ENCODE peak calls at places on chromosomes 2 and 18, in five cellular contexts. U, Z, X, P and N are unnamed samples.

GRCh38 chr2:44134848-44135247 is 33.8 kb upstream of the PPM1B start:
- DNase-seq in X (no peak), Z (no peak), P (no peak), U (no peak), N (no peak)

GRCh38 chr18:35502062-35502461 is 4.3 kb upstream of the INO80C start:
- DNase-seq in P (no peak), Z (no peak), X (no peak), U (no peak), N (no peak)

GRCh38 chr2:36362291-36362690 is 6.7 kb downstream of the CRIM1 start:
- DNase-seq in P (no peak), Z (peak), U (no peak), X (no peak), N (no peak)

GRCh38 chr18:2715990-2716389 is 60.5 kb downstream of the SMCHD1 start:
- DNase-seq in U (no peak), P (no peak), X (no peak), Z (peak), N (no peak)

GRCh38 chr2:129504646-129505045 is 474.8 kb upstream of the RAB6C start:
- DNase-seq in P (no peak), X (no peak), U (no peak), Z (no peak), N (no peak)

GRCh38 chr2:227846831-227847230 is 24.6 kb upstream of the DAW1 start:
- DNase-seq in P (no peak), X (no peak), Z (no peak), U (peak), N (no peak)

GRCh38 chr2:54577035-54577434 is 120.9 kb downstream of the SPTBN1 start:
- DNase-seq in U (no peak), Z (no peak), X (no peak), P (no peak), N (no peak)

GRCh38 chr2:205682239-205683021 is at the start of gene NRP2:
- DNase-seq in P (peak), Z (peak), U (peak), X (peak), N (peak)

GRCh38 chr18:53664575-53664974 is 559.9 kb downstream of the MBD2 start:
- DNase-seq in U (no peak), P (no peak), Z (no peak), X (no peak), N (no peak)

GRCh38 chr2:4047961-4048891 is 344.9 kb downstream of the DCDC2C start:
- DNase-seq in X (no peak), Z (no peak), U (peak), P (no peak), N (no peak)

GRCh38 chr18:48639772-48640432 is 101.1 kb downstream of the CTIF start:
- DNase-seq in Z (no peak), X (no peak), P (peak), U (peak), N (no peak)
- TF ChIP-seq CTCF in Z (peak), X (peak), P (peak), U (peak), N (peak)

DNA sequence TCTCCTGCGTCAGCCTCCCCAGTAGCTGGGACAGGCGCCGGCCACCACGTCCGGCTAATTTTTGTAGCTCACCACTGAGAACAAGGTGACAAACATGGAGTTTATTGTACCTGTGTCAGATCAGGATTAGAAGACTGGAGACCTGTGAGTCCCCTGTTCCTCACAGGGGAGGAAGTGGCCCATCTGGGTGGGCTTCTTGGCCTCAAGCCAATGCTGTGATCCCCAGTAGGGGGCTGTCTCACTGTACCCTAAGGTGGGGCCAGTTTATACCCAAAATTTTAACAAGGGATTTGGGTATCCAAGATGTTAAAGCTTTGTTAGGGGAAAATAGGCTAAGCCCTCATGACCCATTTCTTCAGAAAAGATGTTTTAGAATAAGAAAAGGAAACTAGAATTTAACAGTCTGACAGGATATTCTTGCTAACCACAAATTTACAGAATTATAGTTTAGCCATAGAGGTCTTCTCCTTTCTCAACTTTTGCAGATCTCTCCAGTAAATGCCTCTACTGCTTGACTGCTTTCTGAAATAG is 16.3 kb downstream of the PCBP1 start:
- DNase-seq in X (no peak), Z (no peak), P (no peak), U (peak), N (no peak)
- TF ChIP-seq CTCF in X (no peak), Z (no peak), P (no peak), U (no peak), N (no peak)

DNA sequence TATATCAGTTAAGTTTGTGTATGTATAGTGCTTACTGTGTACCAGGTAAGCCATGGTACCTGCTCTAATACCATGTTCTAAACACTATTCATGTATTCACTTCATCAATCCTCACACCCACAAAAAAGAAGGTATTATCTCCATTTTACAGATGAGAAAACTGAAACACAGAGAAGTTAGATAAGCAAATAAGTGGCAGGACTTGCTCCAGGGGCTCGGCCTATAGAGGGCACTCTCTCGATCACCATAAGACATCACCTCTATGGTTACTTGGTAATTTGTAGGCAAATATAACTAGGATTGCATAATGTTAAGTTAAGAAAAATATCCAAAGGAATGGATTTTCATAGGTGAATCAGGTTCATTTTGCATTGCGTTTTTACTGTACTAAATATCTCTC is 118.1 kb upstream of the FN1 start:
- DNase-seq in X (no peak), U (peak), P (no peak), Z (no peak), N (no peak)
- TF ChIP-seq CTCF in X (no peak), U (peak), P (no peak), Z (peak), N (no peak)

GRCh38 chr2:73112913-73113633 is at the start of gene RAB11FIP5:
- DNase-seq in X (peak), U (peak), P (peak), Z (peak), N (peak)
- TF ChIP-seq CTCF in X (peak), U (no peak), P (no peak), Z (no peak), N (no peak)

DNA sequence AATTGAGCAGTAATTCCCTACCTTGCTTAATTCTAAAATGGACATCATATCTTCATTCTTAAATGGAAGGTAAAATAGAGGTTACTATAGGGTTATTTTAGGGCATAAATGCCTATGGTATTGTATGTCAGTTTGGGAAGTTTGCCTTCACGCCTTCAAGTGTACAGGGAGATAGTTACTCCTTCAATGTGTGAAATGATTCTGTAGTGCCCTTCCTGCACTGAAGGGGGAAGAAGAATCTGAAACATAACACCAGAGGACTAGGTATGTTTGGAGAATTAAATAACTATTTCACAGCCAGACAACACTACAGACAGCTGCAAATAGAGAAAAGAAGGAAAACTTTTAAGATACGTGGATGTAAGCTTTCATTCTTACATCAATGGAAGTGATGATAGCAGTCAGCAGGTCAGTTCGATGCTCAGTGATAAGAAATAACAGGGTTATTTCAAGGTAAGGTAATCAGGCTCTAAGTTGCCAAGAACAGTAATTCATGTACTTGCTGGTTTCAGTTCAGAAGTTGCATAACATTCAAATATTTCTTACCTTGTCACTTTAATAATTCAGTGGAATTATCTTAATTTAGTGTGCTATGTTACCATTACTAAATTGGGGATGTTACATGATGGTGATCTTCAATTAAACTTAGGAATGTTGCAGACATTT is 4.0 kb downstream of the PKP4 start:
- DNase-seq in X (no peak), Z (no peak), P (no peak), U (peak), N (no peak)
- TF ChIP-seq CTCF in X (no peak), Z (peak), P (no peak), U (no peak), N (peak)

DNA sequence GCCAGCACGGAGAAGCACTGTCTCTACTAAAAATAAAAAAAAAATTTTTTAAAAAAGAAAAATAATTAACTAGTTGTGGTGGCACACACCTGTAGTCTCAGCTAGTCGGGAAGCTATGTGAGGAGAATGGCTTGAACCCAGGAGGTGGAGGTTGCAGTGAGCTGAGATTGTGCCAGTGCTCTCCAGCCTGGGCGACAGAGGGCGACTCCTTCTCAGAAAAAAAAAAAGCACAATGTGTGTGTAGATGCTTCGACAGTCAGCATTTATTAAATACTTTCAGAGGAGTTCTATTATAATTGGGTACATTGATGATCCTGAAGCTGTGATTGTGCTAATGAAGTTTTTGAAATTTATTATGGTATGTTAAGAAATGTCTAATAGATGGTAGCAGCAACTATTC is 46.5 kb downstream of the XIRP2 start:
- DNase-seq in U (no peak), P (no peak), X (no peak), Z (no peak), N (no peak)
- TF ChIP-seq CTCF in U (no peak), P (no peak), X (no peak), Z (no peak), N (no peak)

GRCh38 chr2:196613302-196613701 is 26.2 kb upstream of the CCDC150 start:
- DNase-seq in U (no peak), P (no peak), X (no peak), Z (no peak), N (no peak)
- TF ChIP-seq CTCF in U (no peak), P (no peak), X (no peak), Z (no peak), N (no peak)

GRCh38 chr2:66013456-66013855 is 421.5 kb upstream of the MEIS1 start:
- DNase-seq in U (peak), P (no peak), Z (peak), X (no peak), N (no peak)
- TF ChIP-seq CTCF in U (peak), P (no peak), Z (peak), X (no peak), N (no peak)